ENCODE peak calls at places on chromosome 21, in five cellular contexts. X is aorta; G is ecto neural progenitor cell; T is activated naive CD8-positive, alpha-beta T cell treated with anti-CD3 and anti-CD28 coated beads, Interleukin-2, amount 50 U/mL, for 16 hours; Q is ureter. P is an unnamed sample.

GRCh38 chr21:33587792-33588484 is 546 bp downstream of the DONSON start:
- DNase-seq in X (peak), G (peak), T (no peak), Q (peak), P (no peak)

GRCh38 chr21:34693192-34693810 is 24.5 kb downstream of the CLIC6 start:
- DNase-seq in X (no peak), G (no peak), T (peak), Q (no peak), P (peak)

GRCh38 chr21:35974801-35975200 is 85.5 kb downstream of the SETD4 start:
- DNase-seq in X (no peak), G (no peak), T (no peak), Q (no peak), P (no peak)

GRCh38 chr21:34545079-34545884 is 33.3 kb upstream of the KCNE1 start:
- DNase-seq in X (no peak), G (no peak), T (no peak), Q (peak), P (no peak)

GRCh38 chr21:29718081-29718815 is 221.5 kb downstream of the GRIK1 start:
- DNase-seq in X (no peak), G (no peak), T (no peak), Q (no peak), P (no peak)

GRCh38 chr21:23578027-23578426 is 2029.3 kb downstream of the MRPL39 start:
- DNase-seq in X (no peak), G (no peak), T (no peak), Q (no peak), P (no peak)

GRCh38 chr21:29002442-29003144 is 9.9 kb upstream of the LTN1 start:
- DNase-seq in X (peak), G (peak), T (peak), Q (peak), P (no peak)

GRCh38 chr21:26795398-26795790 is 49.8 kb downstream of the ADAMTS1 start:
- DNase-seq in X (no peak), G (no peak), T (no peak), Q (no peak), P (no peak)

GRCh38 chr21:39525129-39525528 is 73.4 kb downstream of the SH3BGR start:
- DNase-seq in X (no peak), G (no peak), T (no peak), Q (no peak), P (no peak)

GRCh38 chr21:33128538-33128937 is 58.6 kb downstream of the OLIG1 start:
- DNase-seq in X (peak), G (no peak), T (no peak), Q (no peak), P (no peak)

GRCh38 chr21:37253991-37254390 is 13.1 kb downstream of the VPS26C start:
- DNase-seq in X (no peak), G (no peak), T (no peak), Q (no peak), P (no peak)

P was measured in glomerular endothelial cell.